ENCODE peak calls at places on chromosomes 16 and 17, in five cellular contexts. J, F, C, K and T are unnamed samples.

GRCh38 chr16:86314402-86315025 is 195.8 kb upstream of the FOXF1 start:
- DNase-seq in K (no peak), C (no peak), F (no peak), J (no peak), T (no peak)

GRCh38 chr16:83599789-83600462 is 207.9 kb upstream of the HSBP1 start:
- DNase-seq in C (peak), J (no peak), K (no peak), F (no peak), T (no peak)

GRCh38 chr16:24005577-24005976 is 169.8 kb downstream of the PRKCB start:
- DNase-seq in C (no peak), K (no peak), F (no peak), J (no peak), T (no peak)

GRCh38 chr17:78828470-78829185 is 12.0 kb downstream of the USP36 start:
- DNase-seq in J (peak), K (no peak), F (no peak), C (no peak), T (peak)

GRCh38 chr17:66207936-66208335 is 16.0 kb upstream of the CEP112 start:
- DNase-seq in J (no peak), F (no peak), K (no peak), C (no peak), T (no peak)

GRCh38 chr17:64707077-64707591 is 45.0 kb upstream of the SMURF2 start:
- DNase-seq in F (peak), C (peak), K (peak), J (peak), T (peak)

GRCh38 chr16:27795992-27796614 is 246.2 kb downstream of the KATNIP start:
- DNase-seq in F (peak), K (peak), J (no peak), C (peak), T (peak)

GRCh38 chr16:85169333-85170065 is 57.2 kb upstream of the CIBAR2 start:
- DNase-seq in K (no peak), F (peak), C (peak), J (no peak), T (peak)

GRCh38 chr17:48012151-48012520 is 25.5 kb downstream of the COPZ2 start:
- DNase-seq in J (no peak), F (peak), K (peak), C (peak), T (no peak)

GRCh38 chr17:51745993-51746392 is 412.5 kb downstream of the CA10 start:
- DNase-seq in K (no peak), C (no peak), J (no peak), F (no peak), T (no peak)

GRCh38 chr17:19753049-19753444 is 4.9 kb upstream of the ALDH3A1 start:
- DNase-seq in K (peak), F (peak), J (peak), C (peak), T (peak)

GRCh38 chr16:17271687-17272086 is 199.1 kb downstream of the XYLT1 start:
- DNase-seq in C (peak), K (peak), F (no peak), J (no peak), T (peak)

GRCh38 chr16:88815901-88816589 is 4.3 kb upstream of the APRT start:
- DNase-seq in F (no peak), K (peak), C (peak), J (no peak), T (no peak)

GRCh38 chr16:84190731-84191388 is at the start of gene ADAD2:
- DNase-seq in F (no peak), C (no peak), K (no peak), J (no peak), T (no peak)

DNA sequence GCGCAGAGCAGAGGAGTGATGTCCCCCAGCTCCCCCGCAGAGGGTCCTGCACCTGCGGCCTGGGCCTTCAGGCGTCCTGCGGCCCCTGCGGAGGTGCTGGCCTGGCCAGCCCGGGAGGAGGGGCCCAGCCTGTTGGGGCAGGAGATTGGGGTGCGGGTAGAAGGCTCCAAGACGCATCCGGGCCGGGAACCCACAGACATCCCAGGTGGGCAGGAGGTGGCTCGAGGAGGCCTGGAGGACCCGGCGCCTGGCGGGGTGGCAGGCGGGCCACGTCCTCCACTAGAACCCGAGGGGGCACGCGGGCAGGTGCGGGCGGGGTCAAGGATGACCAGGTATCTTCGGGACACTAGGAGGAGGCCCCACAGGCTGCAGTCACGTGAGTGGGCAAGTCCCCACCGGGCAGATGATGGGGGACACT is 647 bp upstream of the SECTM1 start:
- DNase-seq in F (peak), J (no peak), K (no peak), C (no peak), T (no peak)
- H3K4me3 ChIP-seq in F (peak), J (peak), K (no peak), C (peak), T (peak)

GRCh38 chr16:12901597-12902436 is at the start of gene SHISA9:
- DNase-seq in J (no peak), C (no peak), F (no peak), K (no peak), T (no peak)
- TF ChIP-seq CTCF in J (no peak), C (no peak), F (no peak), K (no peak), T (no peak)

DNA sequence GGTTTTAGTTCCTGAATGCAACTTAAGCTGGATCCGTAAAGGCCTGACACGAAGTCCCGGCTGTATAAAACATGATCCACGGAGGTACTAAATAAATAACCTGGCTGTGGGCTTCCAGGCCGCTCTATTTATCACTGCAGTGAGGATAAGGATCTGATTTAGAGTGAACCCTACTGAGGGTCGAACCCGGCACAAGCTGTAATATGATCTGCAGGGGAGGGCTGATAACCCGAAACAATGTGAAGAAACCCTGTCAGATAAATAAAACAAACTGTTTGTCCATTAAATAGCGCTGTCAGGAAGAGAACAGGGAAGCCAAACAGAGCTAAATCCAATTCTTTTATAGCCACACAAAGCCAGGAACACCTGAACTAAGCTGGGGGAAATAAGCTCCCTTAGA is 375.6 kb upstream of the SALL1 start:
- DNase-seq in F (no peak), K (no peak), J (no peak), C (no peak), T (no peak)
- H3K4me3 ChIP-seq in F (no peak), K (no peak), J (no peak), C (no peak), T (no peak)

GRCh38 chr17:71959129-71959528 is 161.7 kb upstream of the SOX9 start:
- DNase-seq in F (no peak), K (no peak), C (no peak), J (no peak), T (peak)
- TF ChIP-seq CTCF in F (peak), K (peak), C (no peak), J (no peak), T (peak)

GRCh38 chr16:31214705-31215286 is 877 bp downstream of the TRIM72 start:
- DNase-seq in C (peak), F (peak), J (no peak), K (no peak), T (no peak)
- H3K4me3 ChIP-seq in C (peak), F (peak), J (peak), K (no peak), T (peak)

DNA sequence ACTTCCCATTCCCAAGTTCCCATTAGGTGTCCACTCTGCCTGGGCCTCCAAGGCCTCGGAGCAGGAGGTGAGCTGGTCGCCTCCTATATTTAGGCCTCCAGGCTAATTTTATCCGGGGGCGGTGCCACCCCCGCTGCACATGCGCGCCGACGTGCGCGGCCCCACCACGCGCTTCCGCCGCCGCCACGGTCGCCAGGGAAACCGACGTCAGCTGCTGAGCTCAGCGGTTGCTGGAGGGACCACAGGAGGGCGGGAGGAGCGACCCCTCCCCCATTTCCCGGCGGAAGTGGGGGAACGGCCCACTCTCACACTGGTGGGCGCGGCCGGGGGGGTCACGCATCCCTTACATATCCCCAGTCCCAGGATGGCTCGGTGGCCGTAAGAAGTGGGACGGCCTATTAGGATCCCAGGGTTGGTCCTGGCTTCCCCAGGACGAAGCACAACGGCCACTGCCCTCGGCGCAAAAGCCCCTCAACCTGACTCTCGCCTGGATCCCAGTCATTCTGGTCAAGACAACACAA is 1.0 kb downstream of the PER1 start:
- DNase-seq in C (peak), J (peak), F (peak), K (peak), T (peak)
- TF ChIP-seq CTCF in C (no peak), J (no peak), F (no peak), K (no peak), T (no peak)

DNA sequence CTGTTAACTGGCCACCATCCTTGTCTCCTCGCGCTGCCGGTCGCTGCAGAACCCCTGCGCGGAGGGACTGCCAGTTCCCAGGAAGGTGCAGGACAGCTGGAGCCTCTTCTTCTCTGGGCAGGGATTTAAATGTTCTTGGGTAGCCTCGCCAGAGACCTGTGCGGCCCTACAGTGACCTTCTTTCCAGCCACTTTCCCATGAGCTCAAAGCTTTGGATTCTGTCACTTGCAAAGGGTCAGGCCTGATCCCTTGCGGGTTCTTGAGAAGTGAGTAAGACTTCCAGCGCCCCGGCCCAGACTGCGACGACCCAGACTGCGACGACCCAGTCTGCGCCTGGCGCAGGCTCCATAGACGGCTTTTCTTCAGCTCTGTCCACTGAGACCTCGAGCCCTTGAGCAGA is 1.4 kb upstream of the SLFN5 start:
- DNase-seq in F (no peak), J (no peak), C (no peak), K (no peak), T (no peak)
- H3K4me3 ChIP-seq in F (peak), J (peak), C (peak), K (no peak), T (peak)

DNA sequence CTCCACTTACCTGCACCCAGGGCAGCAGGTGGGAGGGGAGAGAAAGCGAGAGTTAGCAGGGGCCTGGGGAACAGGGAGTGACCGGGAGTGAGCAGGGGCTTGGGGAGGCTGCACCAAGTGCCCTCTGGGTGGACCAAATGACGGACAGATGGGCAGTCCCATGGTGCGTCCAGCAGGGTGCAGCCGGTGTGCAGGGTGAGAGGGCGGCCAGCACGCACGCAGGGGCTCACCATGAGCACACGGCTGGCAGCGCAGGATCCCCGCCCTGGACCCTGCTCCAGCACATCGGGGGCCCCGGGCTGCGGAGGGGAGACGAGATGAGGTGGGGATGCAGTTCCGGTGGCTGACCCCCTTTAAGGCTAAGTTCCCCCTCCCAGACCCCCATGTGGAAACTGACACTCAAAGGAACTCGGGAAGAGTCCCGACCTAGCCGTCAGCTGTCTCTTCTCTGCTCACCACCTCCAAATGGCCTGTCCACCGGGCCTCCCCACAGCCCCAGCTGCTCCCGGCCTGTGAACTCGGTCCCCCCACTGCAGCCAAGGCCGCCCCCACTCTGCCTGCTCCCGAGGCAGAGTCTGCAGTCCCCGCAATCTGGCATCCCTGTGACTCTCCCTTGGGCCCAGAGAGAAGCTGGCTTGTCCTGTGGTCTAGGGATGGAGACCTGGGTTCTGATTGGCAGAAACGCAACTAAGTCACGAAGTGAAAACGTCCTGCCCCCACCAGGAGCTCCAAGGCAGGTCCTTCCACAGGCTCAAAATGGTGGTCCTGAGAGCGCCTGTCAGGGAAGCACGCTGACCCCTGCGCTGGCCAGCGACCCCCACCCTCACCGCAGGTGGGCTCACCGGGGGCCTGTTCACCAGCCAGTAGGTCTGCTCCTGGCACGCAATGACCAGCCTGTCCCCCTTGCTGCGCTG is 2.9 kb downstream of the RGS11 start:
- DNase-seq in K (no peak), C (no peak), F (no peak), J (no peak), T (no peak)
- TF ChIP-seq CTCF in K (no peak), C (no peak), F (no peak), J (no peak), T (no peak)

DNA sequence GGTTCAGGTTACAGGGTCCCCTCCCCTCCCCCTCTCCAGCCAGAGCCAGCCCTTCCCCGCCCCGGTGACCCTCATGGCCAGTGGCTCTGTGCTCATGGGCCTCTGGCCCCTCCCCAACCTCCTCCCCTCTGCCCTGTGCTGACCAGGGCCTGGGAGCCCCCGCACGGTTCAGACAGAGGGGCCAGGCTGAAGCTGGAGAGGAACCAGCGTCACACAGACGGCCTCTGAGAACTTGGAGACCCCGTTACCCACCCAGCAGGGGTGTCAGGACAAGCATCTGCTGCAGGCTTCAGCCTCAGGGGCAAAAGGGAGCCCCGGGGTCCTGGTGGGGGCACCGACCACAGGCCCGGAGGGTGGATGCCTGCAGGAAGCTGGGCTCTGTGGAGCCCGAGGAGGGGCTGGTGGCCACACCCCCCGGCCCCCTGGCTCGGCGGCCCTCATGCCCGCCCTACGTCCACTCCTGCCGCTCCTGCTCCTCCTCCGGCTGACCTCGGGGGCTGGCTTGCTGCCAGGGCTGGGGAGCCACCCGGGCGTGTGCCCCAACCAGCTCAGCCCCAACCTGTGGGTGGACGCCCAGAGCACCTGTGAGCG is at the start of gene WFIKKN1:
- DNase-seq in C (peak), F (peak), J (no peak), K (no peak), T (no peak)
- H3K4me3 ChIP-seq in C (no peak), F (peak), J (no peak), K (no peak), T (no peak)

DNA sequence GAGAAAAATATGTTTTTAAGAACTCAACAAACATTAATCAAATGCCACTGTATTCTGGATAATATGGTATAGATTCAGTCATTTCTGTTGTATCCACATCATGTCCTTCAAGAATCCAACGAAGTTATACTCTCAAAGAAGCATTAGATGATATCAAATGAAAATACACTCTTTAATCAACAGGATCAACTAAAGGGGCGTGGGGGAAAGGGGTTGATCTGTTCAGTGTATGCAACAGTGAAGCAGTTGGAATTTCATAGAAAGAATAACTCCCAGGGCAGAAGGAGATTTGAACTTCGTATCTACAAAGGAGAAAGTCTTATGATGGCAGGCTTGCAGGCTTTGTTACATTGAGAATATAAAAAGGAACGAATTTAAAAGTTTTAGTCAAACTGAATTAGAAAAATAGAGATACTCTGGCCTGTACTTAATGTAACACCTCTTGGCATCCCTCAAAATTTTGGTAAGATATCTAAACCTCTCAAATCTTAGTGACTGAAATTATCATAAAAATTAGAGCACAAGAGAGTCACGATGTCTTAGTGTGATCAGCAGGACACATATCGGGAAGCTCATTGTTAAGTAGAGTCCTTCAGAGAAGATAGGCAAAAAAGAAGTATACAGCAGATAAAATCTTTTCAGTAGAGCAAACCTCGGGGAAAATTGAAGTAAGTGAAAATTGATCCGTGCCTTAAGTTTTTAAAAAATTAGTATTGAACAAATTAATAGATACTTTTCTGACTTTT is 431.4 kb downstream of the KCNJ18 start:
- DNase-seq in F (no peak), J (no peak), C (no peak), K (no peak), T (no peak)
- TF ChIP-seq CTCF in F (no peak), J (no peak), C (no peak), K (no peak), T (no peak)